ENCODE peak calls at places on chromosomes 2 and 18, in four cellular contexts. X is foreskin fibroblast; O is brain microvascular endothelial cell; Z is CD4-positive, alpha-beta T cell. G is an unnamed sample.

GRCh38 chr2:101741775-101742520 is 44.4 kb downstream of the MAP4K4 start:
- DNase-seq in X (no peak), O (no peak), Z (no peak), G (no peak)

GRCh38 chr2:231781798-231782726 is 980 bp upstream of the PDE6D start:
- DNase-seq in X (peak), O (peak), Z (no peak), G (no peak)

GRCh38 chr2:162153608-162154224 is 1.7 kb upstream of the GCG start:
- DNase-seq in X (peak), O (peak), Z (peak), G (no peak)

GRCh38 chr18:34544930-34545329 is 165.2 kb upstream of the DTNA start:
- DNase-seq in X (no peak), O (no peak), Z (no peak), G (no peak)

GRCh38 chr18:74951165-74951760 is 257.7 kb downstream of the PTGR3 start:
- DNase-seq in X (peak), O (peak), Z (peak), G (no peak)

GRCh38 chr18:53745228-53745967 is 479.1 kb downstream of the MBD2 start:
- DNase-seq in X (peak), O (peak), Z (no peak), G (no peak)

GRCh38 chr2:165587335-165587938 is 117.9 kb downstream of the CSRNP3 start:
- DNase-seq in X (no peak), O (no peak), Z (no peak), G (no peak)

GRCh38 chr2:241508240-241508509 is 209 bp downstream of the STK25 start:
- DNase-seq in X (no peak), O (no peak), Z (no peak), G (peak)

DNA sequence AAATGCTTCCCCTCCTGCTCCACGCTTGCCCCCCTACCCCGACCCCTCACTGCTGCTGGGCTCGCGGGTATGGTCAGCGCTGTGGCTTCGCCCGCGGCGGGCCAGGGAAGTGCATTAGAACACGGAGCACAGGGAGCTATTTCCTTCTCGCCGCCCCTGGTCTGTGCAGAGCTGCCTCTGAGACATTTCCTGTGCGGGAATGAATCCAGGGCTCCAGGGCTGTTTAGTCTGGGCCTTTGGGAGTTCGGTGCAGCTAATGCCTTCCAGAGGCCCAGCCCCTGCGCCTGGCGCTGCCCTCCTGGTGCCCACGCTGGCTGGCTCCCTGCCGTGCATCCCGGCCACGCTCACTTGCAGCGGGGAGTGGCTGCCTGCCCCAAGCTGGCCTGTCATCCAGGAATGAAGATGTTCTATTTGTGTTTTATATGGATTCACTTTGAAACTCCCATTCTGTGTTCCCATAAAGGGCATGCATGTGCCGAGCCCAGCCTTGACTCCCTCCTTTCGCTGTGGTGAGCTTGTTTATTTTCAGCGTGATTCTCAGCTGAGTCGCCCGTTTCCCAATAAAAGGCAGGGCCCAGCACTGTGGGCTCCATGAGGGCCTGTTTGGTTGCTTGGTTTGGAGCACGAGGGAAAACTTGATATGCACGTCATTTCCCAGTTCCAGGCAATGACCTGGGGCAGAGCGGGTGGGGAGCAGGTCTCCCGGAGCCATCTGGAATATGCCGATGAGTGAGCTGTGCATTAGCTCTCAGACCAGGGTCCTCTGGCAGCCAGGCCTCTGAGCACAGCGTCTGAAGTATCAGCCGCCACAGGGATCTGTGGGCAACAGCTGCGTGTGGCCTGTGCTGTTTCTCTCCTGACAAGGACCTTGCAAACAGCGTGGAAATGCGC is 42.7 kb downstream of the SH3RF3 start:
- DNase-seq in X (peak), O (peak), Z (no peak), G (no peak)
- TF ChIP-seq CTCF in X (peak), O (peak), Z (no peak), G (no peak)

DNA sequence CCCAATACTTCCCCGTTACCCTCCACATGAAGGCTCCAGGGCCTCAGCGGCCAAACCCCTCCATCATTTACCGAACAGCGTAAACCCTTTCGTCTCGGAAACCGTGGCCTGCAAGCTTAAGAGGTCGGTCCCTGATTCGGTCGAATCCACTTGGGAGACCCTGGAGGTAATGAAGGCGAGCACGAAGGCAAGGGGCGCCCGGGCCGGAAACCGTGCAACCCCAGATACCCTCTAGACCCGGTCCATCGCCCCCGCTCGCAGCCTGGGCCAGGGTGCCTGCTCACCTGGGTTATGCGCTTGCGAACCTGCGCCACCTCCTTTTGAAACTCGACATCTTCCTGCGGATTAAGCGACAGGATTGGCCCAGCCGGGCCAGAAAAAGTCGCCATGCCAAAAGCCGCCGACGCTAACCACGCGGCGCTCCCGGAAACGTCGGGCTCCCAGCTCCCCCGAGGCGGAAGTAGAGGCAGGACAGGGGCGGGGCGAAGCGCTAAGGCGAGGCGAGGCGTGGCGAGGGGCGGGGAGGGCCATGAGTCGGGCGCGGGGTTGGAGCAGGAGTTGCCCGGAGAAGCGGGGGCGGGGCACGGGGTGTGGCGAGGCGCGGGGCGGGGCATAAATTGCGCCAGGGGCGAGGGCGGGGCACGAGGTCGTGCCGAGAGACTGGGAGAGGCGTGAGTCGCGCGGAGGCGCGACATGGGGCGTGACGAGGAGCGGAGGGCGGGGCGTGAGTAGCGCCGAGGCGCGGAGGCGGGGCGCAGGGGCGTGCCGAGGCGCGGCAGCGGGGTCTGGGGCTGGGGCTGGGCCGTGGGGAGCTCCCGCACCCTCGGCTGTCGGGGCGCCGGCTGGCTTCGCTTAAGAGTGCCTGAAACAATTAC is at the start of gene NIFK:
- DNase-seq in X (peak), O (peak), Z (peak), G (peak)
- TF ChIP-seq CTCF in X (no peak), O (no peak), Z (no peak), G (no peak)

GRCh38 chr2:217872319-217872718 is 130.5 kb downstream of the TNS1 start:
- DNase-seq in X (no peak), O (no peak), Z (no peak), G (no peak)
- TF ChIP-seq CTCF in X (no peak), O (peak), Z (no peak), G (no peak)

GRCh38 chr2:173401716-173402326 is 47.1 kb downstream of the CDCA7 start:
- DNase-seq in X (peak), O (peak), Z (no peak), G (no peak)

GRCh38 chr2:173399229-173399628 is 44.6 kb downstream of the CDCA7 start:
- DNase-seq in X (no peak), O (no peak), Z (no peak), G (no peak)

GRCh38 chr2:173402405-173402974 is 47.8 kb downstream of the CDCA7 start:
- DNase-seq in X (peak), O (peak), Z (peak), G (no peak)

GRCh38 chr2:173397539-173397938 is 42.9 kb downstream of the CDCA7 start:
- DNase-seq in X (no peak), O (no peak), Z (no peak), G (no peak)

DNA sequence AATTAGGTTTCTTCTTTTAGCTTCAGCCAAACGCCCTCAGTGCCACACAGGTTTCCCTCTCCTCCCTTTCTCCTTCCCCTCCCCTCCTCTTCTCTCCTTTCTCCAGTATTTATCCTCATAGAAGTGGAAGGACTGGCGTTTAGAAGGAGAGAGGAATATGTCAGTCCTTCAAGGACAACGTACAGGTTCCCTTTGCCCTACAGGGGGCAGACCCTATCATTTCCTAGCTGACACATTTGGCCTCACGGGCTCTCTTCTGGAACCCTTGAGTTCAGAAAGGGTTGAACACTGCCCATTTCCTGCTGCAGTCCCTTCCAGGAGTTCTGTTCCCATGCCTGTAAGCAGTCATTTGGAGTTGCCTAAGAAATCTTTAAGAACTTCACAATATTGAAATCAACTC is 46.1 kb downstream of the CDCA7 start:
- DNase-seq in X (no peak), O (no peak), Z (no peak), G (no peak)
- TF ChIP-seq CTCF in X (no peak), O (peak), Z (no peak), G (peak)

DNA sequence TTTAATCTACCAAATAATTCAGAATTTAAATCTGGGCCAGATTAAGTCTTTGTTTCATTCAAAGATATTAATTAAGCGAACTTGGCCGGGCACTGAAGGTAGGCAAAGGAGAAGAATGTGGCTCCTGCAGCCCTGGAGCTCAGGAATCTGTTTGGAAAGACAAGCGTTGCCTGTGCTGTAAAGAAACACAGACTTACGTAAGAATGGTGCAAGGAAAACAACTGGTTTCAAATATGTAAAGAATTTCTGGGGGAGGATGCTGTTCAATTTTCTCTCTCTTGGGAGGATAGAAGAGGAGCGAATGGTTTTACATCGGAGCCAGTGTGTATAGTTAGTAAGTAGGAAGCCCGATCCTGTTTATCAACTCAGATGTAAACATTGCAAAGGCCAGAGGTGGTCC is 455.9 kb downstream of the LPIN1 start:
- DNase-seq in X (peak), O (peak), Z (no peak), G (no peak)
- TF ChIP-seq CTCF in X (no peak), O (no peak), Z (no peak), G (no peak)

GRCh38 chr2:51247252-51247651 is 215.3 kb upstream of the NRXN1 start:
- DNase-seq in X (no peak), O (no peak), Z (no peak), G (no peak)
- TF ChIP-seq CTCF in X (no peak), O (no peak), Z (no peak), G (no peak)

GRCh38 chr2:193584522-193584938 is 1389.8 kb upstream of the TMEFF2 start:
- DNase-seq in X (peak), O (peak), Z (no peak), G (peak)
- TF ChIP-seq CTCF in X (no peak), O (peak), Z (no peak), G (peak)

DNA sequence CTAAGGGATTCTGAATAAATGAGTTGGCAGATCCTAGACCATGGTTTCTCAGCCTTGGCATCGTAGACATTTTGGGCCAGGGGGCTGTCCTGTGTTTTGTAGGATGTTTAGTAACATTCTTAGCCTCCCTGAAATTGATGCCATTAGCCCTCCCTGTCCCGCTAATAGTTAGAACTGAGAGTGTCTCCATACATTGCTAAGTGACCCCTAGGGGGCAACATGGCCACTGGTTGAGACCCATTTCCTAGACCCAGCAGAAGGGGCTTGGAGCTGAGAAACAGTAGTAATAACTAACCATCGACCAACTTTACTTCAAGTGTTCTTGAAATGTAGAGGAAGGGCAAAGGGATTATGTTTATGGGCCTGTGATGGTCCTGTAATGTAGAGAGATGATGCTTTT is 40.8 kb downstream of the KCMF1 start:
- DNase-seq in X (no peak), O (no peak), Z (no peak), G (no peak)
- TF ChIP-seq CTCF in X (no peak), O (peak), Z (no peak), G (peak)

G was measured in D721Med.